ENCODE peak calls at places on chromosomes 7 and 10, in four cellular contexts. H is dorsolateral prefrontal cortex, S is NB4, R is SW480. Z is an unnamed sample.
A peak's percentile ranks its signal among the peaks of the same experiment; 100 is the strongest.

GRCh38 chr7:5492249-5493020 is 68.8 kb upstream of the TNRC18 start:
- DNase-seq in H (no peak), S (peak; percentile 11), R (no peak), Z (no peak)

GRCh38 chr7:13109201-13109600 is 421.8 kb downstream of the ARL4A start:
- DNase-seq in H (no peak), S (no peak), R (no peak), Z (no peak)

GRCh38 chr7:43753401-43753800 is 5.1 kb upstream of the BLVRA start:
- DNase-seq in H (no peak), S (no peak), R (no peak), Z (no peak)

GRCh38 chr7:27078616-27079233 is 17.1 kb downstream of the HOXA1 start:
- DNase-seq in H (no peak), S (no peak), R (no peak), Z (no peak)

GRCh38 chr7:44064791-44065430 is 456 bp downstream of the PGAM2 start:
- DNase-seq in H (peak; percentile 39), S (no peak), R (no peak), Z (no peak)

GRCh38 chr10:71815515-71816130 is 35.4 kb downstream of the PSAP start:
- DNase-seq in H (no peak), S (no peak), R (no peak), Z (no peak)

GRCh38 chr10:3563298-3563697 is 221.7 kb downstream of the KLF6 start:
- DNase-seq in H (no peak), S (no peak), R (no peak), Z (no peak)

GRCh38 chr7:28599411-28599810 is 187.1 kb downstream of the CREB5 start:
- DNase-seq in H (no peak), S (no peak), R (no peak), Z (no peak)

GRCh38 chr7:66669088-66669487 is 40.4 kb downstream of the KCTD7 start:
- DNase-seq in H (peak; percentile 80), S (no peak), R (no peak), Z (no peak)

GRCh38 chr7:133258174-133258573 is 5.3 kb downstream of the EXOC4 start:
- DNase-seq in H (no peak), S (no peak), R (no peak), Z (no peak)

GRCh38 chr7:18384491-18385143 is 110.9 kb upstream of the HDAC9 start:
- DNase-seq in H (no peak), S (no peak), R (no peak), Z (no peak)

GRCh38 chr10:22252801-22253577 is 35.2 kb upstream of the EBLN1 start:
- DNase-seq in H (no peak), S (no peak), R (no peak), Z (no peak)

GRCh38 chr10:26556756-26557640 is 118.9 kb downstream of the APBB1IP start:
- DNase-seq in H (no peak), S (peak; percentile 52), R (peak; percentile 63), Z (peak; percentile 50)

GRCh38 chr10:101693701-101694055 is 1.3 kb downstream of the FBXW4 start:
- DNase-seq in H (no peak), S (peak; percentile 75), R (peak; percentile 40), Z (no peak)

GRCh38 chr10:68560201-68560915 is at the start of gene TET1:
- DNase-seq in H (no peak), S (peak; percentile 84), R (peak; percentile 50), Z (peak; percentile 82)

GRCh38 chr7:45078199-45078681 is 10.5 kb downstream of the NACAD start:
- DNase-seq in H (no peak), S (no peak), R (no peak), Z (no peak)

GRCh38 chr7:48365010-48365409 is 193.8 kb downstream of the ABCA13 start:
- DNase-seq in H (no peak), S (no peak), R (no peak), Z (no peak)

Z was measured in NCI-H526.